ENCODE peak calls at places on chromosomes 1 and 21, in five cellular contexts. H is globus pallidus; D is stimulated activated CD8-positive, alpha-beta memory T cell treated with anti-CD3 and anti-CD28 coated beads, Interleukin-7, amount 100 ng/mL, for 48 hours; Q is NCI-H748 treated with DMSO at 0.1 percent for 48 hours; U is kidney tubule cell. B is an unnamed sample.

GRCh38 chr1:90725341-90725960 is 8.3 kb upstream of the BARHL2 start:
- DNase-seq in H (no peak), D (no peak), Q (no peak), U (no peak), B (no peak)

GRCh38 chr1:86753700-86754099 is 49.3 kb downstream of the SH3GLB1 start:
- DNase-seq in H (no peak), D (no peak), Q (peak), U (peak), B (peak)

GRCh38 chr1:71296551-71296950 is 215.7 kb upstream of the ZRANB2 start:
- DNase-seq in H (no peak), D (no peak), Q (no peak), U (no peak), B (no peak)

GRCh38 chr1:108049083-108049819 is 84.3 kb upstream of the VAV3 start:
- DNase-seq in H (peak), D (no peak), Q (no peak), U (peak), B (peak)

GRCh38 chr21:43720539-43721224 is 1.8 kb downstream of the PDXK start:
- DNase-seq in H (no peak), D (no peak), Q (no peak), U (no peak), B (no peak)

GRCh38 chr1:26021647-26022403 is at the start of gene EXTL1:
- DNase-seq in H (no peak), D (no peak), Q (no peak), U (no peak), B (no peak)

GRCh38 chr1:84298688-84299535 is 2.6 kb upstream of the SAMD13 start:
- DNase-seq in H (peak), D (no peak), Q (no peak), U (peak), B (peak)

GRCh38 chr1:67847466-67847865 is 14.2 kb upstream of the GNG12 start:
- DNase-seq in H (no peak), D (no peak), Q (no peak), U (peak), B (no peak)

GRCh38 chr1:202105571-202106339 is 17.0 kb upstream of the GPR37L1 start:
- DNase-seq in H (no peak), D (no peak), Q (no peak), U (peak), B (no peak)

GRCh38 chr1:24216254-24216653 is 29.2 kb upstream of the IFNLR1 start:
- DNase-seq in H (no peak), D (no peak), Q (no peak), U (no peak), B (no peak)

GRCh38 chr1:25030674-25031589 is 100.9 kb upstream of the RUNX3 start:
- DNase-seq in H (no peak), D (peak), Q (no peak), U (no peak), B (no peak)

GRCh38 chr1:67664048-67664447 is 21.0 kb upstream of the GADD45A start:
- DNase-seq in H (no peak), D (no peak), Q (peak), U (no peak), B (no peak)

GRCh38 chr21:37460196-37460595 is 93.6 kb downstream of the DYRK1A start:
- DNase-seq in H (no peak), D (no peak), Q (no peak), U (no peak), B (no peak)

GRCh38 chr1:27416387-27417111 is 24.1 kb downstream of the GPR3 start:
- DNase-seq in H (peak), D (no peak), Q (peak), U (peak), B (peak)

GRCh38 chr1:33381979-33382378 is 48.9 kb downstream of the PHC2 start:
- DNase-seq in H (no peak), D (no peak), Q (no peak), U (no peak), B (no peak)

GRCh38 chr1:246176126-246177024 is 330.7 kb downstream of the SMYD3 start:
- DNase-seq in H (no peak), D (no peak), Q (no peak), U (peak), B (no peak)

GRCh38 chr1:151199860-151200581 is 1.7 kb downstream of the PIP5K1A start:
- DNase-seq in H (no peak), D (no peak), Q (no peak), U (peak), B (peak)

GRCh38 chr21:31667141-31667540 is 7.6 kb downstream of the SOD1 start:
- DNase-seq in H (no peak), D (no peak), Q (no peak), U (no peak), B (no peak)

GRCh38 chr1:169491845-169492281 is 6.1 kb upstream of the SLC19A2 start:
- DNase-seq in H (no peak), D (peak), Q (no peak), U (peak), B (no peak)

GRCh38 chr1:116852910-116853309 is 56.8 kb upstream of the PTGFRN start:
- DNase-seq in H (no peak), D (no peak), Q (no peak), U (peak), B (no peak)

GRCh38 chr1:182086136-182086535 is 24.6 kb upstream of the ZNF648 start:
- DNase-seq in H (no peak), D (no peak), Q (no peak), U (no peak), B (no peak)

GRCh38 chr1:77762072-77762476 is 2.4 kb upstream of the USP33 start:
- DNase-seq in H (no peak), D (no peak), Q (no peak), U (peak), B (no peak)

GRCh38 chr1:93703649-93704048 is 22.0 kb upstream of the BCAR3 start:
- DNase-seq in H (no peak), D (no peak), Q (no peak), U (peak), B (no peak)

GRCh38 chr1:161473363-161473762 is 31.9 kb upstream of the FCGR2A start:
- DNase-seq in H (no peak), D (no peak), Q (no peak), U (peak), B (peak)

GRCh38 chr1:160410412-160411005 is 10.1 kb downstream of the VANGL2 start:
- DNase-seq in H (peak), D (no peak), Q (peak), U (no peak), B (no peak)

GRCh38 chr1:47402591-47402990 is 13.5 kb upstream of the FOXE3 start:
- DNase-seq in H (no peak), D (no peak), Q (no peak), U (no peak), B (no peak)